ENCODE peak calls at places on chromosome 2, in nine cellular contexts. One of them, this sample, is unnamed.

GRCh38 chr2:127574656-127575055 is 39.2 kb downstream of the MYO7B start:
- DNase-seq in NCI-H1930: no peak
- DNase-seq in stimulated activated CD4-positive, alpha-beta T cell treated with anti-CD3 and anti-CD28 coated beads, Interleukin-4, amount 100 ng/mL, for 24 hours: no peak
- DNase-seq in WTC11: no peak
- DNase-seq in substantia nigra: no peak
- DNase-seq in NCI-H69: no peak
- DNase-seq in CD4-positive, alpha-beta memory T cell: no peak
- DNase-seq in activated T-cell treated with anti-CD3 and anti-CD28 coated beads for 24 hours: no peak
- DNase-seq in H54: no peak
- DNase-seq in this sample: no peak

GRCh38 chr2:109125595-109126500 is 3.2 kb upstream of the SH3RF3 start:
- DNase-seq in NCI-H1930: no peak
- DNase-seq in stimulated activated CD4-positive, alpha-beta T cell treated with anti-CD3 and anti-CD28 coated beads, Interleukin-4, amount 100 ng/mL, for 24 hours: no peak
- DNase-seq in WTC11: no peak
- DNase-seq in substantia nigra: no peak
- DNase-seq in NCI-H69: no peak
- DNase-seq in CD4-positive, alpha-beta memory T cell: no peak
- DNase-seq in activated T-cell treated with anti-CD3 and anti-CD28 coated beads for 24 hours: no peak
- DNase-seq in H54: peak
- DNase-seq in this sample: no peak

GRCh38 chr2:118846667-118847446 is 591 bp downstream of the EN1 start:
- DNase-seq in NCI-H1930: no peak
- DNase-seq in stimulated activated CD4-positive, alpha-beta T cell treated with anti-CD3 and anti-CD28 coated beads, Interleukin-4, amount 100 ng/mL, for 24 hours: no peak
- DNase-seq in WTC11: no peak
- DNase-seq in substantia nigra: no peak
- DNase-seq in NCI-H69: peak
- DNase-seq in CD4-positive, alpha-beta memory T cell: no peak
- DNase-seq in activated T-cell treated with anti-CD3 and anti-CD28 coated beads for 24 hours: no peak
- DNase-seq in H54: no peak
- DNase-seq in this sample: no peak

GRCh38 chr2:23691576-23691975 is 235.3 kb downstream of the ATAD2B start:
- DNase-seq in NCI-H1930: no peak
- DNase-seq in stimulated activated CD4-positive, alpha-beta T cell treated with anti-CD3 and anti-CD28 coated beads, Interleukin-4, amount 100 ng/mL, for 24 hours: no peak
- DNase-seq in WTC11: no peak
- DNase-seq in substantia nigra: no peak
- DNase-seq in NCI-H69: no peak
- DNase-seq in CD4-positive, alpha-beta memory T cell: no peak
- DNase-seq in activated T-cell treated with anti-CD3 and anti-CD28 coated beads for 24 hours: no peak
- DNase-seq in H54: no peak
- DNase-seq in this sample: no peak

GRCh38 chr2:20081841-20082240 is 30.4 kb upstream of the LAPTM4A start:
- DNase-seq in NCI-H1930: no peak
- DNase-seq in stimulated activated CD4-positive, alpha-beta T cell treated with anti-CD3 and anti-CD28 coated beads, Interleukin-4, amount 100 ng/mL, for 24 hours: no peak
- DNase-seq in WTC11: no peak
- DNase-seq in substantia nigra: no peak
- DNase-seq in NCI-H69: no peak
- DNase-seq in CD4-positive, alpha-beta memory T cell: no peak
- DNase-seq in activated T-cell treated with anti-CD3 and anti-CD28 coated beads for 24 hours: no peak
- DNase-seq in H54: no peak
- DNase-seq in this sample: no peak

GRCh38 chr2:58308435-58308834 is 67.3 kb upstream of the FANCL start:
- DNase-seq in NCI-H1930: no peak
- DNase-seq in stimulated activated CD4-positive, alpha-beta T cell treated with anti-CD3 and anti-CD28 coated beads, Interleukin-4, amount 100 ng/mL, for 24 hours: no peak
- DNase-seq in WTC11: no peak
- DNase-seq in substantia nigra: no peak
- DNase-seq in NCI-H69: no peak
- DNase-seq in CD4-positive, alpha-beta memory T cell: no peak
- DNase-seq in activated T-cell treated with anti-CD3 and anti-CD28 coated beads for 24 hours: no peak
- DNase-seq in H54: no peak
- DNase-seq in this sample: no peak

GRCh38 chr2:30316408-30316807 is 85.1 kb downstream of the LBH start:
- DNase-seq in NCI-H1930: no peak
- DNase-seq in stimulated activated CD4-positive, alpha-beta T cell treated with anti-CD3 and anti-CD28 coated beads, Interleukin-4, amount 100 ng/mL, for 24 hours: no peak
- DNase-seq in WTC11: no peak
- DNase-seq in substantia nigra: no peak
- DNase-seq in NCI-H69: no peak
- DNase-seq in CD4-positive, alpha-beta memory T cell: no peak
- DNase-seq in activated T-cell treated with anti-CD3 and anti-CD28 coated beads for 24 hours: no peak
- DNase-seq in H54: no peak
- DNase-seq in this sample: no peak

GRCh38 chr2:231710751-231711676 is 2.7 kb downstream of the PTMA start:
- DNase-seq in NCI-H1930: no peak
- DNase-seq in stimulated activated CD4-positive, alpha-beta T cell treated with anti-CD3 and anti-CD28 coated beads, Interleukin-4, amount 100 ng/mL, for 24 hours: peak
- DNase-seq in WTC11: no peak
- DNase-seq in substantia nigra: peak
- DNase-seq in NCI-H69: peak
- DNase-seq in CD4-positive, alpha-beta memory T cell: peak
- DNase-seq in activated T-cell treated with anti-CD3 and anti-CD28 coated beads for 24 hours: no peak
- DNase-seq in H54: no peak
- DNase-seq in this sample: no peak

GRCh38 chr2:54639609-54640008 is 83.9 kb upstream of the EML6 start:
- DNase-seq in NCI-H1930: no peak
- DNase-seq in stimulated activated CD4-positive, alpha-beta T cell treated with anti-CD3 and anti-CD28 coated beads, Interleukin-4, amount 100 ng/mL, for 24 hours: no peak
- DNase-seq in WTC11: no peak
- DNase-seq in substantia nigra: no peak
- DNase-seq in NCI-H69: peak
- DNase-seq in CD4-positive, alpha-beta memory T cell: no peak
- DNase-seq in activated T-cell treated with anti-CD3 and anti-CD28 coated beads for 24 hours: no peak
- DNase-seq in H54: no peak
- DNase-seq in this sample: no peak

GRCh38 chr2:180983468-180984388 is 3.3 kb downstream of the UBE2E3 start:
- DNase-seq in NCI-H1930: peak
- DNase-seq in stimulated activated CD4-positive, alpha-beta T cell treated with anti-CD3 and anti-CD28 coated beads, Interleukin-4, amount 100 ng/mL, for 24 hours: peak
- DNase-seq in WTC11: no peak
- DNase-seq in substantia nigra: no peak
- DNase-seq in NCI-H69: peak
- DNase-seq in CD4-positive, alpha-beta memory T cell: peak
- DNase-seq in activated T-cell treated with anti-CD3 and anti-CD28 coated beads for 24 hours: no peak
- DNase-seq in H54: no peak
- DNase-seq in this sample: peak

GRCh38 chr2:54494087-54494486 is 38.0 kb downstream of the SPTBN1 start:
- DNase-seq in NCI-H1930: no peak
- DNase-seq in stimulated activated CD4-positive, alpha-beta T cell treated with anti-CD3 and anti-CD28 coated beads, Interleukin-4, amount 100 ng/mL, for 24 hours: no peak
- DNase-seq in WTC11: no peak
- DNase-seq in substantia nigra: no peak
- DNase-seq in NCI-H69: no peak
- DNase-seq in CD4-positive, alpha-beta memory T cell: no peak
- DNase-seq in activated T-cell treated with anti-CD3 and anti-CD28 coated beads for 24 hours: no peak
- DNase-seq in H54: no peak
- DNase-seq in this sample: no peak

GRCh38 chr2:190626656-190627055 is 22.2 kb upstream of the NAB1 start:
- DNase-seq in NCI-H1930: no peak
- DNase-seq in stimulated activated CD4-positive, alpha-beta T cell treated with anti-CD3 and anti-CD28 coated beads, Interleukin-4, amount 100 ng/mL, for 24 hours: no peak
- DNase-seq in WTC11: no peak
- DNase-seq in substantia nigra: no peak
- DNase-seq in NCI-H69: peak
- DNase-seq in CD4-positive, alpha-beta memory T cell: no peak
- DNase-seq in activated T-cell treated with anti-CD3 and anti-CD28 coated beads for 24 hours: no peak
- DNase-seq in H54: no peak
- DNase-seq in this sample: no peak

GRCh38 chr2:235711527-235711926 is 217.7 kb downstream of the AGAP1 start:
- DNase-seq in NCI-H1930: no peak
- DNase-seq in stimulated activated CD4-positive, alpha-beta T cell treated with anti-CD3 and anti-CD28 coated beads, Interleukin-4, amount 100 ng/mL, for 24 hours: no peak
- DNase-seq in WTC11: no peak
- DNase-seq in substantia nigra: no peak
- DNase-seq in NCI-H69: no peak
- DNase-seq in CD4-positive, alpha-beta memory T cell: no peak
- DNase-seq in activated T-cell treated with anti-CD3 and anti-CD28 coated beads for 24 hours: no peak
- DNase-seq in H54: no peak
- DNase-seq in this sample: no peak

GRCh38 chr2:68832161-68832869 is 38.9 kb downstream of the BMP10 start:
- DNase-seq in NCI-H1930: no peak
- DNase-seq in stimulated activated CD4-positive, alpha-beta T cell treated with anti-CD3 and anti-CD28 coated beads, Interleukin-4, amount 100 ng/mL, for 24 hours: peak
- DNase-seq in WTC11: no peak
- DNase-seq in substantia nigra: peak
- DNase-seq in NCI-H69: no peak
- DNase-seq in CD4-positive, alpha-beta memory T cell: peak
- DNase-seq in activated T-cell treated with anti-CD3 and anti-CD28 coated beads for 24 hours: peak
- DNase-seq in H54: peak
- DNase-seq in this sample: no peak

GRCh38 chr2:101328474-101329007 is 20.0 kb upstream of the RNF149 start:
- DNase-seq in NCI-H1930: no peak
- DNase-seq in stimulated activated CD4-positive, alpha-beta T cell treated with anti-CD3 and anti-CD28 coated beads, Interleukin-4, amount 100 ng/mL, for 24 hours: no peak
- DNase-seq in WTC11: no peak
- DNase-seq in substantia nigra: no peak
- DNase-seq in NCI-H69: peak
- DNase-seq in CD4-positive, alpha-beta memory T cell: peak
- DNase-seq in activated T-cell treated with anti-CD3 and anti-CD28 coated beads for 24 hours: no peak
- DNase-seq in H54: no peak
- DNase-seq in this sample: no peak

GRCh38 chr2:46749042-46749461 is 166.6 kb downstream of the MCFD2 start:
- DNase-seq in NCI-H1930: no peak
- DNase-seq in stimulated activated CD4-positive, alpha-beta T cell treated with anti-CD3 and anti-CD28 coated beads, Interleukin-4, amount 100 ng/mL, for 24 hours: no peak
- DNase-seq in WTC11: no peak
- DNase-seq in substantia nigra: no peak
- DNase-seq in NCI-H69: peak
- DNase-seq in CD4-positive, alpha-beta memory T cell: no peak
- DNase-seq in activated T-cell treated with anti-CD3 and anti-CD28 coated beads for 24 hours: no peak
- DNase-seq in H54: peak
- DNase-seq in this sample: no peak

GRCh38 chr2:32721376-32721775 is 93.5 kb downstream of the TTC27 start:
- DNase-seq in NCI-H1930: no peak
- DNase-seq in stimulated activated CD4-positive, alpha-beta T cell treated with anti-CD3 and anti-CD28 coated beads, Interleukin-4, amount 100 ng/mL, for 24 hours: no peak
- DNase-seq in WTC11: no peak
- DNase-seq in substantia nigra: no peak
- DNase-seq in NCI-H69: no peak
- DNase-seq in CD4-positive, alpha-beta memory T cell: no peak
- DNase-seq in activated T-cell treated with anti-CD3 and anti-CD28 coated beads for 24 hours: no peak
- DNase-seq in H54: no peak
- DNase-seq in this sample: no peak

GRCh38 chr2:172434821-172435607 is 7.6 kb downstream of the ITGA6 start:
- DNase-seq in NCI-H1930: no peak
- DNase-seq in stimulated activated CD4-positive, alpha-beta T cell treated with anti-CD3 and anti-CD28 coated beads, Interleukin-4, amount 100 ng/mL, for 24 hours: peak
- DNase-seq in WTC11: no peak
- DNase-seq in substantia nigra: no peak
- DNase-seq in NCI-H69: no peak
- DNase-seq in CD4-positive, alpha-beta memory T cell: peak
- DNase-seq in activated T-cell treated with anti-CD3 and anti-CD28 coated beads for 24 hours: no peak
- DNase-seq in H54: no peak
- DNase-seq in this sample: no peak

GRCh38 chr2:1930956-1931914 is 186.9 kb upstream of the PXDN start:
- DNase-seq in NCI-H1930: no peak
- DNase-seq in stimulated activated CD4-positive, alpha-beta T cell treated with anti-CD3 and anti-CD28 coated beads, Interleukin-4, amount 100 ng/mL, for 24 hours: no peak
- DNase-seq in WTC11: no peak
- DNase-seq in substantia nigra: no peak
- DNase-seq in NCI-H69: no peak
- DNase-seq in CD4-positive, alpha-beta memory T cell: no peak
- DNase-seq in activated T-cell treated with anti-CD3 and anti-CD28 coated beads for 24 hours: no peak
- DNase-seq in H54: no peak
- DNase-seq in this sample: no peak

GRCh38 chr2:38665854-38666577 is at the start of gene GALM:
- DNase-seq in NCI-H1930: no peak
- DNase-seq in stimulated activated CD4-positive, alpha-beta T cell treated with anti-CD3 and anti-CD28 coated beads, Interleukin-4, amount 100 ng/mL, for 24 hours: peak
- DNase-seq in WTC11: peak
- DNase-seq in substantia nigra: peak
- DNase-seq in NCI-H69: peak
- DNase-seq in CD4-positive, alpha-beta memory T cell: peak
- DNase-seq in activated T-cell treated with anti-CD3 and anti-CD28 coated beads for 24 hours: peak
- DNase-seq in H54: peak
- DNase-seq in this sample: no peak

GRCh38 chr2:15943914-15944313 is 3.6 kb downstream of the MYCN start:
- DNase-seq in NCI-H1930: no peak
- DNase-seq in stimulated activated CD4-positive, alpha-beta T cell treated with anti-CD3 and anti-CD28 coated beads, Interleukin-4, amount 100 ng/mL, for 24 hours: no peak
- DNase-seq in WTC11: no peak
- DNase-seq in substantia nigra: peak
- DNase-seq in NCI-H69: peak
- DNase-seq in CD4-positive, alpha-beta memory T cell: no peak
- DNase-seq in activated T-cell treated with anti-CD3 and anti-CD28 coated beads for 24 hours: no peak
- DNase-seq in H54: no peak
- DNase-seq in this sample: no peak

GRCh38 chr2:240419723-240420122 is 15.7 kb upstream of the GPC1 start:
- DNase-seq in NCI-H1930: no peak
- DNase-seq in stimulated activated CD4-positive, alpha-beta T cell treated with anti-CD3 and anti-CD28 coated beads, Interleukin-4, amount 100 ng/mL, for 24 hours: no peak
- DNase-seq in WTC11: no peak
- DNase-seq in substantia nigra: no peak
- DNase-seq in NCI-H69: no peak
- DNase-seq in CD4-positive, alpha-beta memory T cell: no peak
- DNase-seq in activated T-cell treated with anti-CD3 and anti-CD28 coated beads for 24 hours: no peak
- DNase-seq in H54: no peak
- DNase-seq in this sample: peak

GRCh38 chr2:39733070-39733674 is 45.9 kb downstream of the THUMPD2 start:
- DNase-seq in NCI-H1930: no peak
- DNase-seq in stimulated activated CD4-positive, alpha-beta T cell treated with anti-CD3 and anti-CD28 coated beads, Interleukin-4, amount 100 ng/mL, for 24 hours: no peak
- DNase-seq in WTC11: no peak
- DNase-seq in substantia nigra: no peak
- DNase-seq in NCI-H69: no peak
- DNase-seq in CD4-positive, alpha-beta memory T cell: no peak
- DNase-seq in activated T-cell treated with anti-CD3 and anti-CD28 coated beads for 24 hours: no peak
- DNase-seq in H54: no peak
- DNase-seq in this sample: no peak

GRCh38 chr2:205930209-205930608 is 155.8 kb downstream of the INO80D start:
- DNase-seq in NCI-H1930: no peak
- DNase-seq in stimulated activated CD4-positive, alpha-beta T cell treated with anti-CD3 and anti-CD28 coated beads, Interleukin-4, amount 100 ng/mL, for 24 hours: no peak
- DNase-seq in WTC11: no peak
- DNase-seq in substantia nigra: no peak
- DNase-seq in NCI-H69: no peak
- DNase-seq in CD4-positive, alpha-beta memory T cell: no peak
- DNase-seq in activated T-cell treated with anti-CD3 and anti-CD28 coated beads for 24 hours: no peak
- DNase-seq in H54: no peak
- DNase-seq in this sample: peak

GRCh38 chr2:28717339-28717758 is 34.3 kb upstream of the PPP1CB start:
- DNase-seq in NCI-H1930: no peak
- DNase-seq in stimulated activated CD4-positive, alpha-beta T cell treated with anti-CD3 and anti-CD28 coated beads, Interleukin-4, amount 100 ng/mL, for 24 hours: no peak
- DNase-seq in WTC11: no peak
- DNase-seq in substantia nigra: no peak
- DNase-seq in NCI-H69: peak
- DNase-seq in CD4-positive, alpha-beta memory T cell: no peak
- DNase-seq in activated T-cell treated with anti-CD3 and anti-CD28 coated beads for 24 hours: no peak
- DNase-seq in H54: peak
- DNase-seq in this sample: no peak

GRCh38 chr2:216516730-216517350 is 18.2 kb downstream of the RPL37A start:
- DNase-seq in NCI-H1930: peak
- DNase-seq in stimulated activated CD4-positive, alpha-beta T cell treated with anti-CD3 and anti-CD28 coated beads, Interleukin-4, amount 100 ng/mL, for 24 hours: no peak
- DNase-seq in WTC11: no peak
- DNase-seq in substantia nigra: no peak
- DNase-seq in NCI-H69: peak
- DNase-seq in CD4-positive, alpha-beta memory T cell: no peak
- DNase-seq in activated T-cell treated with anti-CD3 and anti-CD28 coated beads for 24 hours: no peak
- DNase-seq in H54: no peak
- DNase-seq in this sample: no peak

GRCh38 chr2:238061310-238062202 is 755 bp downstream of the SCLY start:
- DNase-seq in NCI-H1930: no peak
- DNase-seq in stimulated activated CD4-positive, alpha-beta T cell treated with anti-CD3 and anti-CD28 coated beads, Interleukin-4, amount 100 ng/mL, for 24 hours: peak
- DNase-seq in WTC11: peak
- DNase-seq in substantia nigra: no peak
- DNase-seq in NCI-H69: peak
- DNase-seq in CD4-positive, alpha-beta memory T cell: no peak
- DNase-seq in activated T-cell treated with anti-CD3 and anti-CD28 coated beads for 24 hours: peak
- DNase-seq in H54: peak
- DNase-seq in this sample: peak

GRCh38 chr2:147135401-147135800 is 709.4 kb upstream of the ACVR2A start:
- DNase-seq in NCI-H1930: no peak
- DNase-seq in stimulated activated CD4-positive, alpha-beta T cell treated with anti-CD3 and anti-CD28 coated beads, Interleukin-4, amount 100 ng/mL, for 24 hours: no peak
- DNase-seq in WTC11: no peak
- DNase-seq in substantia nigra: no peak
- DNase-seq in NCI-H69: peak
- DNase-seq in CD4-positive, alpha-beta memory T cell: no peak
- DNase-seq in activated T-cell treated with anti-CD3 and anti-CD28 coated beads for 24 hours: no peak
- DNase-seq in H54: no peak
- DNase-seq in this sample: no peak

GRCh38 chr2:43228782-43229659 is 2.6 kb upstream of the ZFP36L2 start:
- DNase-seq in NCI-H1930: no peak
- DNase-seq in stimulated activated CD4-positive, alpha-beta T cell treated with anti-CD3 and anti-CD28 coated beads, Interleukin-4, amount 100 ng/mL, for 24 hours: no peak
- DNase-seq in WTC11: no peak
- DNase-seq in substantia nigra: no peak
- DNase-seq in NCI-H69: no peak
- DNase-seq in CD4-positive, alpha-beta memory T cell: peak
- DNase-seq in activated T-cell treated with anti-CD3 and anti-CD28 coated beads for 24 hours: no peak
- DNase-seq in H54: no peak
- DNase-seq in this sample: no peak

GRCh38 chr2:35891936-35892335 is 463.6 kb upstream of the CRIM1 start:
- DNase-seq in NCI-H1930: no peak
- DNase-seq in stimulated activated CD4-positive, alpha-beta T cell treated with anti-CD3 and anti-CD28 coated beads, Interleukin-4, amount 100 ng/mL, for 24 hours: no peak
- DNase-seq in WTC11: no peak
- DNase-seq in substantia nigra: no peak
- DNase-seq in NCI-H69: no peak
- DNase-seq in CD4-positive, alpha-beta memory T cell: no peak
- DNase-seq in activated T-cell treated with anti-CD3 and anti-CD28 coated beads for 24 hours: no peak
- DNase-seq in H54: no peak
- DNase-seq in this sample: no peak

GRCh38 chr2:181780159-181781081 is 100.1 kb upstream of the NEUROD1 start:
- DNase-seq in NCI-H1930: no peak
- DNase-seq in stimulated activated CD4-positive, alpha-beta T cell treated with anti-CD3 and anti-CD28 coated beads, Interleukin-4, amount 100 ng/mL, for 24 hours: no peak
- DNase-seq in WTC11: no peak
- DNase-seq in substantia nigra: no peak
- DNase-seq in NCI-H69: peak
- DNase-seq in CD4-positive, alpha-beta memory T cell: no peak
- DNase-seq in activated T-cell treated with anti-CD3 and anti-CD28 coated beads for 24 hours: no peak
- DNase-seq in H54: no peak
- DNase-seq in this sample: no peak

This sample was measured in WERI-Rb-1.